ENCODE peak calls at places on chromosomes 16 and 17, in six cellular contexts. One of them, this sample, is unnamed. For H3K27me3, the result is how much of the 10 kb centered on the place peaks cover.

GRCh38 chr17:13569740-13570137 is 32.0 kb downstream of the HS3ST3A1 start:
- DNase-seq in tibial artery: no peak
- DNase-seq in psoas muscle: no peak
- DNase-seq in AG04450: no peak
- DNase-seq in small intestine: no peak
- DNase-seq in GM23338: no peak
- DNase-seq in this sample: no peak

GRCh38 chr16:85303354-85303883 is 191.1 kb upstream of the CIBAR2 start:
- DNase-seq in GM23338: peak
- DNase-seq in psoas muscle: peak
- DNase-seq in tibial artery: no peak
- DNase-seq in AG04450: no peak
- DNase-seq in small intestine: peak
- DNase-seq in this sample: peak

GRCh38 chr17:64399071-64399766 is 8.6 kb upstream of the PECAM1 start:
- DNase-seq in GM23338: no peak
- DNase-seq in tibial artery: no peak
- DNase-seq in psoas muscle: no peak
- DNase-seq in AG04450: no peak
- DNase-seq in small intestine: no peak
- DNase-seq in this sample: no peak

GRCh38 chr16:88023786-88024185 is 72.6 kb downstream of the BANP start:
- DNase-seq in psoas muscle: no peak
- DNase-seq in GM23338: no peak
- DNase-seq in AG04450: no peak
- DNase-seq in small intestine: no peak
- DNase-seq in tibial artery: no peak
- DNase-seq in this sample: no peak

GRCh38 chr17:68344701-68345136 is 53.4 kb downstream of the ARSG start:
- DNase-seq in tibial artery: no peak
- DNase-seq in psoas muscle: no peak
- DNase-seq in AG04450: no peak
- DNase-seq in GM23338: no peak
- DNase-seq in small intestine: peak
- DNase-seq in this sample: no peak

GRCh38 chr16:75402821-75403475 is 30.4 kb downstream of the CFDP1 start:
- DNase-seq in psoas muscle: no peak
- DNase-seq in small intestine: peak
- DNase-seq in GM23338: peak
- DNase-seq in tibial artery: no peak
- DNase-seq in AG04450: no peak
- DNase-seq in this sample: peak

GRCh38 chr17:19502517-19502916 is 31.1 kb upstream of the SLC47A1 start:
- DNase-seq in tibial artery: no peak
- DNase-seq in small intestine: no peak
- DNase-seq in psoas muscle: no peak
- DNase-seq in GM23338: no peak
- DNase-seq in AG04450: no peak
- DNase-seq in this sample: no peak

GRCh38 chr16:87834668-87835473 is 34.4 kb downstream of the SLC7A5 start:
- DNase-seq in GM23338: no peak
- DNase-seq in AG04450: no peak
- DNase-seq in psoas muscle: no peak
- DNase-seq in small intestine: peak
- DNase-seq in tibial artery: no peak
- DNase-seq in this sample: no peak

GRCh38 chr16:53504161-53504663 is 1.2 kb upstream of the AKTIP start:
- DNase-seq in psoas muscle: peak
- DNase-seq in tibial artery: peak
- DNase-seq in small intestine: peak
- DNase-seq in GM23338: peak
- DNase-seq in AG04450: no peak
- DNase-seq in this sample: no peak

GRCh38 chr16:54589326-54589725 is 302.7 kb upstream of the IRX3 start:
- DNase-seq in GM23338: peak
- DNase-seq in tibial artery: no peak
- DNase-seq in small intestine: no peak
- DNase-seq in AG04450: no peak
- DNase-seq in psoas muscle: no peak
- DNase-seq in this sample: no peak

GRCh38 chr17:40284085-40284713 is 3.5 kb upstream of the CDC6 start:
- DNase-seq in small intestine: peak
- DNase-seq in AG04450: no peak
- DNase-seq in GM23338: no peak
- DNase-seq in psoas muscle: no peak
- DNase-seq in tibial artery: no peak
- DNase-seq in this sample: no peak

GRCh38 chr16:76387994-76388393 is 110.8 kb downstream of the CNTNAP4 start:
- DNase-seq in tibial artery: no peak
- DNase-seq in AG04450: no peak
- DNase-seq in psoas muscle: no peak
- DNase-seq in GM23338: no peak
- DNase-seq in small intestine: no peak
- DNase-seq in this sample: no peak

GRCh38 chr17:17108681-17109049 is 66.4 kb downstream of the MPRIP start:
- DNase-seq in tibial artery: peak
- DNase-seq in GM23338: peak
- DNase-seq in AG04450: no peak
- DNase-seq in small intestine: peak
- DNase-seq in psoas muscle: no peak
- DNase-seq in this sample: peak

GRCh38 chr17:12623220-12623848 is 42.4 kb upstream of the MYOCD start:
- DNase-seq in tibial artery: no peak
- DNase-seq in GM23338: no peak
- DNase-seq in AG04450: no peak
- DNase-seq in psoas muscle: no peak
- DNase-seq in small intestine: no peak
- DNase-seq in this sample: no peak

GRCh38 chr17:55421179-55421934 is at the start of gene MMD:
- DNase-seq in tibial artery: no peak
- DNase-seq in small intestine: peak
- DNase-seq in AG04450: no peak
- DNase-seq in psoas muscle: peak
- DNase-seq in GM23338: peak
- DNase-seq in this sample: peak

GRCh38 chr17:59165933-59166342 is 10.4 kb downstream of the PRR11 start:
- DNase-seq in AG04450: no peak
- DNase-seq in psoas muscle: no peak
- DNase-seq in small intestine: peak
- DNase-seq in GM23338: peak
- DNase-seq in tibial artery: no peak
- DNase-seq in this sample: peak

GRCh38 chr16:79128706-79129105 is 471.8 kb downstream of the MAF start:
- DNase-seq in GM23338: no peak
- DNase-seq in psoas muscle: no peak
- DNase-seq in AG04450: no peak
- DNase-seq in tibial artery: no peak
- DNase-seq in small intestine: no peak
- DNase-seq in this sample: no peak

GRCh38 chr16:2704983-2705275 is 15.1 kb downstream of the PRSS27 start:
- DNase-seq in tibial artery: no peak
- DNase-seq in AG04450: no peak
- DNase-seq in psoas muscle: peak
- DNase-seq in GM23338: no peak
- DNase-seq in small intestine: no peak
- DNase-seq in this sample: no peak

GRCh38 chr17:59620518-59621259 is 994 bp downstream of the CLTC start:
- DNase-seq in psoas muscle: peak
- DNase-seq in AG04450: no peak
- DNase-seq in tibial artery: peak
- DNase-seq in GM23338: peak
- DNase-seq in small intestine: peak
- DNase-seq in this sample: peak

GRCh38 chr17:33459078-33459940 is 166.2 kb upstream of the ASIC2 start:
- DNase-seq in tibial artery: no peak
- DNase-seq in psoas muscle: no peak
- DNase-seq in GM23338: peak
- DNase-seq in AG04450: no peak
- DNase-seq in small intestine: no peak
- DNase-seq in this sample: peak

GRCh38 chr16:14196539-14196938 is 125.4 kb downstream of the MRTFB start:
- DNase-seq in small intestine: no peak
- DNase-seq in tibial artery: no peak
- DNase-seq in GM23338: no peak
- DNase-seq in AG04450: no peak
- DNase-seq in psoas muscle: no peak
- DNase-seq in this sample: no peak

GRCh38 chr17:62674841-62675240 is 47.4 kb downstream of the MRC2 start:
- DNase-seq in tibial artery: no peak
- DNase-seq in GM23338: no peak
- DNase-seq in small intestine: no peak
- DNase-seq in AG04450: no peak
- DNase-seq in psoas muscle: no peak
- DNase-seq in this sample: no peak

GRCh38 chr17:67376509-67376891 is 581 bp upstream of the PITPNC1 start:
- DNase-seq in GM23338: no peak
- DNase-seq in AG04450: no peak
- DNase-seq in psoas muscle: no peak
- DNase-seq in tibial artery: no peak
- DNase-seq in small intestine: peak
- DNase-seq in this sample: no peak

GRCh38 chr17:17509601-17510425 is 13.6 kb upstream of the RASD1 start:
- DNase-seq in psoas muscle: peak
- DNase-seq in AG04450: no peak
- DNase-seq in GM23338: no peak
- DNase-seq in small intestine: no peak
- DNase-seq in tibial artery: no peak
- DNase-seq in this sample: no peak

GRCh38 chr16:22973451-22973991 is 159.6 kb downstream of the HS3ST2 start:
- DNase-seq in tibial artery: no peak
- DNase-seq in GM23338: peak
- DNase-seq in psoas muscle: no peak
- DNase-seq in AG04450: no peak
- DNase-seq in small intestine: no peak
- DNase-seq in this sample: no peak

DNA sequence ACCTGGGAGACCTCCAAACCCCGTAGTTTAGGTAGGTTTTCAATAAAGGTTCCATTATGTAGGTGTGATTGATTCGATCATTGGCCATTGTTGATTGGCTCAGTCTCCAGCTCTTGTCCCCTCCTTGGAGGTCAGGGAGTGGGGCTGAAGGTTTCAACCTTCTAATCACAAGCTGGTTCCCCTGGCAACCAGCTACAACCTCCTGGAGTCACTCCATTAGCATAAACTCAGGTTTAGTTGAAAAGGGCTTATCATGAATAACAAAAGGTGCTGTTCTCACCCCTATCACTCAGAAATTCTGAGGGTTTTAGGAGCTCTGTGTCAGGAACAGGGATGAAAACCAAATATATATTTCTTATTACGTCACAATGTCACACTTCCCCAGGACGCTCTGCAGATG is 28.5 kb downstream of the TMEM132E start:
- DNase-seq in GM23338: peak
- DNase-seq in psoas muscle: no peak
- DNase-seq in AG04450: no peak
- DNase-seq in tibial artery: no peak
- DNase-seq in small intestine: no peak
- DNase-seq in this sample: peak
- H3K27me3 ChIP-seq in GM23338: under half
- H3K27me3 ChIP-seq in psoas muscle: under half
- H3K27me3 ChIP-seq in AG04450: under half
- H3K27me3 ChIP-seq in tibial artery: under half
- H3K27me3 ChIP-seq in small intestine: under half
- H3K27me3 ChIP-seq in this sample: under half

DNA sequence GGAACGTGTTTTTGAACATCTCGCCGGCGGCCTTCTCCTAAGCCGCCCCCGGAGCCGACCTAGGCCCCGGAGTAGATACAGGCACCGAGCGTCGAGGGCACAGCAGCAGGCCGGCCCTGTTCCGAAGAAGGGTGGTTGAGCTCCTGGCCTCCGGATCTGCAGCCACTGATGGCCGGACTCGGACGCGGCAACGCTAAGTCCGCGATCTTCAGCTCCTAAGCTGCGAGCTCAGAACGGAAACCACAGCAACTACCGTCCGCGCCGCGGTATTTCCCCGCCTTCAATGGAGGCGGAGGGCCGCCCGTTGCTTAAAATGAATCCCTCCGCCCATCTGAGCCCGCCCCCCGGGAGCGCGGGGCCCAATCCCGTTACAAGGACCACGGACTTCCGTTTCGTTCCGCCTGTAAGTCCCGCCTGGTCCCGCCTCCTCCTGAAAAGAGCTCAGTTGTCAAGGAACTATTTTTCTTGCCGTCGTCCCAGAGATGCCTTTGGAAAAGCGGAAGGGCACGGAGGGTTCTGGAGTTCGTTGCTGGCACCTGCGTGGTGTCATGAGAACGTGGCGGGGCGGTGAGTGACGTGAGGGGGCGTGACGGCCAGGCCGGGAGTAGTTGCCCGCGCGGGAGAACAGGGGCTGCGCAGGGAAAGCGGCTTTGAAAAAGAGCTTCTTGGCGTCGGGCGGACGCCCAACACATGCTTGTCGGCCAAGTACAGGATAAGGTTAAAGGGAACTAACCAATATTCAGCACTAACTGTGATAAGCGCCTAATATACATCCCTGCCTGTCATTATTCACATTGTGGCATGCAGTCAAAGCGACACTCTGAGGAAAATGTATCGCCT is at the start of gene CFAP20:
- DNase-seq in GM23338: peak
- DNase-seq in small intestine: peak
- DNase-seq in psoas muscle: peak
- DNase-seq in AG04450: peak
- DNase-seq in tibial artery: peak
- DNase-seq in this sample: peak
- H3K27me3 ChIP-seq in GM23338: under half
- H3K27me3 ChIP-seq in small intestine: under half
- H3K27me3 ChIP-seq in psoas muscle: under half
- H3K27me3 ChIP-seq in AG04450: under half
- H3K27me3 ChIP-seq in tibial artery: under half
- H3K27me3 ChIP-seq in this sample: under half

DNA sequence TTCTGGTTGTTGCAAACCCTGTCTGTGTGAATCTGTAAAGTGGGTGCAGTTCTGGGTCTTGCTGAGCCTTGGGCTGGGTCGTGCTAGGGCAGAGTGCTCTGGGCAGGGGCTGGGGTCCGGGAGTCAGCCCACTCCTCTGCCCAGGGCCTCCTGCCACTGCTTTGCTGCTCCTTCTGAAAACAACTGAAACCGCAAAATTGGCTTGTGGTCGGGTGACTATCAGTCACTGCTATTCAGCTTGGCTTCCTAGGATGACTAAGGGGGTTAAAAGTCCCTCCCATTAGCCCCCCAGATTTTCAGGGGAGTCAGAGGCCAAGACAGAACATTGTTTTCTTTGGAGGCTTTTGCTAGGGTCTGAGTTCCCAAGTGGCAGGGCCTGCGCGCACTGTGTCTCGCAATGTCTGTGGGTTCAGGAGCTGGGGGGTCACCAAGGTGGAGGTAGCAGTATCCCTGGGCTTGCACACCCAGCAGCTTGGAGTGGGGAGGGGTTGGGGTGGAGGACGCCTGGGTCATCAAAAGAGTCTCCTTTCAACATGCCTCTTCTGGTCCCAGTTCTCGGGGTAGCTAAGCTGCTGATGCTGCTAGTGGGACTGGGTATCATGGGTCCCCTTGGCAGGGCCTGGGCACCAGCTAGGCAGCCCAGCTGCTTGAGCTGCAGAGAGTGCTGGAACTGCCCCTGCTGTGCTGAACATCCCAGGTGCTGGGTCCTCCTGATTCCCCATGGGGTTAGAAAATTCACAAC is 13.5 kb upstream of the TBX21 start:
- DNase-seq in GM23338: no peak
- DNase-seq in AG04450: peak
- DNase-seq in tibial artery: no peak
- DNase-seq in small intestine: no peak
- DNase-seq in psoas muscle: no peak
- DNase-seq in this sample: no peak
- H3K27me3 ChIP-seq in GM23338: under half
- H3K27me3 ChIP-seq in AG04450: half or more
- H3K27me3 ChIP-seq in tibial artery: under half
- H3K27me3 ChIP-seq in small intestine: under half
- H3K27me3 ChIP-seq in psoas muscle: under half
- H3K27me3 ChIP-seq in this sample: under half

GRCh38 chr16:86502856-86503748 is 7.2 kb upstream of the FOXF1 start:
- DNase-seq in GM23338: no peak
- DNase-seq in tibial artery: no peak
- DNase-seq in AG04450: no peak
- DNase-seq in psoas muscle: no peak
- DNase-seq in small intestine: no peak
- DNase-seq in this sample: no peak
- H3K27me3 ChIP-seq in GM23338: half or more
- H3K27me3 ChIP-seq in tibial artery: under half
- H3K27me3 ChIP-seq in AG04450: under half
- H3K27me3 ChIP-seq in psoas muscle: under half
- H3K27me3 ChIP-seq in small intestine: under half
- H3K27me3 ChIP-seq in this sample: half or more